ENCODE peak calls at places on chromosomes 11 and 22, in nine cellular contexts. J, Z, I, O, K, V, G, N and B are unnamed samples.

GRCh38 chr11:23688835-23689234 is 808.0 kb upstream of the LUZP2 start:
- DNase-seq in Z (no peak), I (no peak), K (no peak), N (no peak), J (no peak), O (no peak), G (peak), V (no peak), B (peak)

GRCh38 chr11:32884770-32885384 is 7.7 kb upstream of the QSER1 start:
- DNase-seq in I (no peak), J (no peak), O (peak), Z (no peak), N (no peak), G (peak), K (no peak), V (no peak), B (peak)

GRCh38 chr11:74927496-74927895 is 21.4 kb downstream of the XRRA1 start:
- DNase-seq in O (peak), V (no peak), G (no peak), J (no peak), Z (no peak), I (no peak), N (no peak), K (no peak), B (no peak)

GRCh38 chr11:45655347-45655756 is 10.1 kb downstream of the CHST1 start:
- DNase-seq in O (peak), Z (no peak), N (peak), K (peak), I (peak), G (peak), V (peak), J (peak), B (peak)

GRCh38 chr11:117700551-117700950 is 96.5 kb downstream of the DSCAML1 start:
- DNase-seq in Z (no peak), O (no peak), J (no peak), G (no peak), N (no peak), K (no peak), I (no peak), V (no peak), B (no peak)

GRCh38 chr11:844693-845644 is 2.3 kb downstream of the TSPAN4 start:
- DNase-seq in V (no peak), N (peak), I (peak), G (peak), K (peak), Z (peak), J (peak), O (peak), B (peak)

GRCh38 chr11:12765428-12765827 is 91.2 kb downstream of the TEAD1 start:
- DNase-seq in G (no peak), N (no peak), O (peak), K (no peak), J (no peak), V (no peak), Z (no peak), I (no peak), B (no peak)

GRCh38 chr22:31142285-31142684 is 2.0 kb upstream of the PLA2G3 start:
- DNase-seq in V (no peak), J (no peak), I (no peak), Z (no peak), N (no peak), G (no peak), O (no peak), K (no peak), B (no peak)

GRCh38 chr22:50401907-50402306 is 58.8 kb downstream of the PPP6R2 start:
- DNase-seq in O (no peak), V (no peak), J (no peak), K (no peak), G (no peak), N (no peak), Z (no peak), I (no peak), B (no peak)

GRCh38 chr11:121958978-121959340 is 157.1 kb downstream of the BLID start:
- DNase-seq in J (no peak), I (no peak), K (no peak), O (peak), V (no peak), G (no peak), Z (no peak), N (no peak), B (peak)

GRCh38 chr11:133078591-133079179 is 453.6 kb downstream of the OPCML start:
- DNase-seq in I (peak), N (peak), J (no peak), V (peak), G (peak), Z (no peak), K (no peak), O (peak), B (peak)

GRCh38 chr22:21074092-21074715 is 28.5 kb downstream of the LRRC74B start:
- DNase-seq in J (peak), V (no peak), I (no peak), G (peak), O (peak), Z (peak), N (peak), K (peak), B (peak)

GRCh38 chr22:17315310-17315709 is 54.0 kb upstream of the CECR2 start:
- DNase-seq in K (no peak), V (no peak), I (no peak), G (no peak), Z (no peak), J (no peak), N (no peak), O (no peak), B (no peak)

GRCh38 chr11:12924650-12925049 is 84.5 kb upstream of the RASSF10 start:
- DNase-seq in O (no peak), K (no peak), J (no peak), Z (no peak), I (no peak), G (no peak), N (no peak), V (no peak), B (no peak)

GRCh38 chr11:70637949-70638598 is 239.7 kb downstream of the CTTN start:
- DNase-seq in G (no peak), O (no peak), V (peak), I (peak), Z (no peak), N (no peak), J (no peak), K (no peak), B (no peak)

GRCh38 chr22:30202531-30203006 is 44.0 kb downstream of the LIF start:
- DNase-seq in O (peak), K (peak), Z (peak), I (no peak), N (no peak), G (no peak), V (no peak), J (peak), B (peak)